ENCODE peak calls at places on chromosome X, in nine cellular contexts. R is fibroblast of lung, Y is testis, W is vagina, S is pancreas, E is endothelial cell of umbilical vein, L is upper lobe of left lung, K is HCT116, I is breast epithelium. D is an unnamed sample.

GRCh38 chrX:109839694-109840358 is 106.8 kb upstream of the ACSL4 start:
- DNase-seq in R (peak; percentile 54), Y (no peak), W (no peak), S (no peak), E (no peak), L (peak; percentile 24), K (peak; percentile 10), I (no peak), D (no peak)

GRCh38 chrX:150833454-150834056 is 64.9 kb downstream of the CD99L2 start:
- DNase-seq in R (no peak), Y (no peak), W (no peak), S (no peak), E (no peak), L (no peak), K (no peak), I (no peak), D (no peak)

GRCh38 chrX:9337056-9337455 is 127.8 kb upstream of the TBL1X start:
- DNase-seq in R (peak; percentile 62), Y (peak; percentile 16), W (no peak), S (no peak), E (peak; percentile 19), L (no peak), K (no peak), I (no peak), D (no peak)

GRCh38 chrX:24260827-24261550 is 52.9 kb downstream of the SUPT20HL2 start:
- DNase-seq in R (peak; percentile 50), Y (peak; percentile 54), W (no peak), S (no peak), E (peak; percentile 55), L (peak; percentile 51), K (no peak), I (peak; percentile 22), D (no peak)

GRCh38 chrX:10620121-10620699 is at the start of gene MID1:
- DNase-seq in R (peak; percentile 85), Y (peak; percentile 90), W (no peak), S (peak; percentile 49), E (peak; percentile 83), L (peak; percentile 76), K (peak; percentile 55), I (peak; percentile 54), D (no peak)

GRCh38 chrX:2829066-2829430 is 318 bp downstream of the GYG2 start:
- DNase-seq in R (no peak), Y (no peak), W (no peak), S (peak; percentile 38), E (no peak), L (no peak), K (no peak), I (no peak), D (no peak)

GRCh38 chrX:5936438-5936837 is 292.2 kb downstream of the NLGN4X start:
- DNase-seq in R (peak; percentile 55), Y (peak; percentile 25), W (no peak), S (no peak), E (no peak), L (no peak), K (no peak), I (no peak), D (peak; percentile 0)

GRCh38 chrX:71163010-71163409 is 18.4 kb downstream of the NLGN3 start:
- DNase-seq in R (no peak), Y (no peak), W (no peak), S (no peak), E (no peak), L (no peak), K (no peak), I (no peak), D (no peak)

GRCh38 chrX:47129879-47130358 is 14.6 kb downstream of the NDUFB11 start:
- DNase-seq in R (no peak), Y (no peak), W (no peak), S (no peak), E (peak; percentile 5), L (no peak), K (no peak), I (no peak), D (no peak)

GRCh38 chrX:110182362-110182761 is 135.5 kb downstream of the AMMECR1 start:
- DNase-seq in R (peak; percentile 20), Y (no peak), W (no peak), S (no peak), E (no peak), L (no peak), K (no peak), I (no peak), D (no peak)

GRCh38 chrX:53223955-53224859 is 800 bp downstream of the KDM5C start:
- DNase-seq in R (peak; percentile 86), Y (no peak), W (no peak), S (no peak), E (peak; percentile 47), L (no peak), K (peak; percentile 28), I (peak; percentile 18), D (no peak)

GRCh38 chrX:19611636-19612376 is 96.5 kb upstream of the MAP3K15 start:
- DNase-seq in R (no peak), Y (no peak), W (no peak), S (no peak), E (no peak), L (no peak), K (no peak), I (no peak), D (no peak)

GRCh38 chrX:31546130-31546529 is 474.3 kb upstream of the FTHL17 start:
- DNase-seq in R (peak; percentile 91), Y (no peak), W (no peak), S (no peak), E (peak; percentile 60), L (no peak), K (no peak), I (no peak), D (peak; percentile 12)

GRCh38 chrX:70030242-70030823 is 19.4 kb downstream of the AWAT2 start:
- DNase-seq in R (peak; percentile 9), Y (peak; percentile 21), W (no peak), S (no peak), E (peak; percentile 49), L (peak; percentile 35), K (peak; percentile 22), I (no peak), D (no peak)

GRCh38 chrX:15207384-15207783 is 62.5 kb downstream of the ASB9 start:
- DNase-seq in R (no peak), Y (no peak), W (no peak), S (no peak), E (no peak), L (no peak), K (no peak), I (no peak), D (no peak)

DNA sequence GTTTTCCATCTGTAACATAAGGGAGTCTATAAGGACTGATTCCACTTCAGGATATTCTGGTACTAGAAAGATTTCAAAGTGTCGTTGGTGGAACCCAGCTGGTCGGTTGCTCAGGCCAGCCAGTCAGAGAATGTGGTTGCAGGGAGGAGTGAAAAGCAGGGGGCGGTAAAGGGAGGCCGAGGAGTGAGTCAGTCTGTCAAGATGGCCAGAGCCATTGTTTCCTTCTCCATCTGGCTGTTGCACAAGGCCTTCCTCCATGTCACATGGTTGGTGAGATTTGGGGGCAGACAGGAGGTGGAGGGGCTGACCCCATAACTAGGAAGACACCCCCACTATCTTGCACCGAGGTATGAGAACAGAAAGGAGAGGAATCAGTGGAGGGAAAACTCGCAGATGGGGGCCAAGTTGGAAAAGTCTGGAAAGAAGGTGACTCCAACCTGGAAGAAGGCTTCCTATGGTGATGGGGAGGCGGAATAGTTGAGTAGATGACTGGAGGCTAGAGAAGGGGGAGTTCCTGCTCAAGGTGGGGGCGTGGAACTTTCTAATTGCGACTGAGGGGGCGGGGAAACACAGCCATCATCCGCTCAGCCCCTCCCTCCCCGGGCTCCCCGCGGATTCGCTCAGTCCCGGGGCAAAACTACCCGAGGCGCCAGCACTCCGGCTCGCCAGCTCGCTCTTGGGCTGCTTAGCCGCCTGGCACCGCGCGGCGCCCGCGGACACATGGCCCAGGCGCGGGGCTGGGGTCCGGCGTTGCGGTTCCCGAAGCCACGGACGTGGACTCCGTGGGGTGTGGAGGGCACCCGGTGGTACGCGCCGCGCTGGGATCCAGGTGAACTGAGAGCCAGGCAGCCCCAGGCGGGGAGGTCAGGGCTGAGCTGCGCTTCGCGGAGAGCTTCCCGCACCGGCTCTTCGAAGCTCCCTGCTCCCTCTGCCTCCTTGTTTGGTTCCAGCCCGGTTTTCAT is 38.5 kb downstream of the STARD8 start:
- DNase-seq in R (peak; percentile 63), Y (no peak), W (no peak), S (no peak), E (peak; percentile 61), L (peak; percentile 49), K (no peak), I (no peak), D (no peak)
- TF ChIP-seq CTCF in R (peak; percentile 3), Y (no peak), W (no peak), S (no peak), E (no peak), L (no peak), K (no peak), I (no peak), D (peak; percentile 39)

GRCh38 chrX:153938226-153938786 is 3.5 kb upstream of the NAA10 start:
- DNase-seq in R (no peak), Y (no peak), W (no peak), S (no peak), E (no peak), L (no peak), K (no peak), I (no peak), D (no peak)
- H3K27me3 ChIP-seq in R (no peaks in the 10 kb centered on the region), Y (no peaks in the 10 kb centered on the region), W (no peaks in the 10 kb centered on the region), S (peaks cover 2% of the 10 kb centered on the region), E (no peaks in the 10 kb centered on the region), L (no peaks in the 10 kb centered on the region), K (no peaks in the 10 kb centered on the region), I (no peaks in the 10 kb centered on the region), D (no peaks in the 10 kb centered on the region)

DNA sequence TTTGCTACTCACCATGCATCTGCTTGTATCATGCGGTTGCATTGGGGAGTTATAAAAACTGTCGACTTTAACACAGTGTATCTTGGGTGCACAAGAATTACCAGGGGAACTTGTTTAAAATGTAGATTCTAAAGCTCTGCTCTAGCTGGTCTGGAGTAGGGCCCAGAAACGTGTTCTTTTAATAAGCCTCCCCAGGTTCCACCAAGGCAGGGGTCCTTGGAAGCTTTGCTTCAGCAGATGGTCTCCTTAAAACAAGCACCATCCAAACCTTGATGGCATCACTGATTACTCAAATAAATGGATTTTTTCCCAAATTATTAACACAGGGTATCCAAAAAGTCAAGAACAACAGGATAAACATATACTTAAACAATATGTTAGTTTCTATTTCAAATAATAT is 120.2 kb upstream of the NDP start:
- DNase-seq in R (no peak), Y (no peak), W (peak; percentile 2), S (no peak), E (no peak), L (no peak), K (no peak), I (no peak), D (no peak)
- TF ChIP-seq CTCF in R (no peak), Y (no peak), W (no peak), S (no peak), E (no peak), L (no peak), K (no peak), I (no peak), D (no peak)

DNA sequence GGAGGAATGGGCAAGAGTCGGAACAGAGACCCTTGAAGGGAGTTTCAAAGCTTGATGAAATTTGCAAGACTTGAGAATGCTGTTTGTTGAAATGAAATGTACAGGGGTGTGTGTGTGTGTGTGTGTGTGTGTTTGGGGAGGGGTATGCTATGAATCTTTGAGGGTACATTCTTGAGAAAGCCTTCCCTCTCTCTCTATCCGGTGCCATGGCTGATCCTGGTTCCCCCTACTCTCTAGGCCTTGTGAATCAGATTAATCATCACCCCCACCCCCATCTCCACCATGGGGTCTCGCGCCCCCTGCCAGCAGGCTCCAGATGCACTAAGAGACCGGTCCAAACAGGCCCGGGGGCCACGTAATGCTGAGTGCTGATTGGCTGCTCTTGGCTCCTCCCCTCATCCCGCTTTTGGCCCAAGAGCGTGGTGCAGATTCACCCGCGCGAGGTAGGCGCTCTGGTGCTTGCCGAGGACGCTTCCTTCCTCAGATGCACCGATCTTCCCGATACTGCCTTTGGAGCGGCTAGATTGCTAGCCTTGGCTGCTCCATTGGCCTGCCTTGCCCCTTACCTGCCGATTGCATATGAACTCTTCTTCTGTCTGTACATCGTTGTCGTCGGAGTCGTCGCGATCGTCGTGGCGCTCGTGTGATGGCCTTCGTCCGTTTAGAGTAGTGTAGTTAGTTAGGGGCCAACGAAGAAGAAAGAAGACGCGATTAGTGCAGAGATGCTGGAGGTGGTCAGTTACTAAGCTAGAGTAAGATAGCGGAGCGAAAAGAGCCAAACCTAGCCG is at the start of gene HTR2C:
- DNase-seq in R (no peak), Y (no peak), W (no peak), S (no peak), E (no peak), L (no peak), K (no peak), I (no peak), D (no peak)
- H3K27me3 ChIP-seq in R (peaks cover 27% of the 10 kb centered on the region), Y (no peaks in the 10 kb centered on the region), W (peaks cover 22% of the 10 kb centered on the region), S (peaks cover 39% of the 10 kb centered on the region), E (peaks cover 34% of the 10 kb centered on the region), L (no peaks in the 10 kb centered on the region), K (no peaks in the 10 kb centered on the region), I (no peaks in the 10 kb centered on the region), D (peaks cover 12% of the 10 kb centered on the region)